ENCODE peak calls at places on chromosomes 3 and 15, in four cellular contexts. W is heart left ventricle, N is cardiac fibroblast, Y is mammary epithelial cell. C is an unnamed sample.

GRCh38 chr3:86993704-86994103 is 2.8 kb upstream of the VGLL3 start:
- DNase-seq in W (no peak), N (peak; percentile 44), Y (no peak), C (peak; percentile 88)

GRCh38 chr3:66255865-66256264 is 35.1 kb downstream of the SLC25A26 start:
- DNase-seq in W (no peak), N (no peak), Y (no peak), C (no peak)

GRCh38 chr3:141421639-141422319 is 53.5 kb downstream of the ZBTB38 start:
- DNase-seq in W (no peak), N (peak; percentile 64), Y (no peak), C (peak; percentile 72)

GRCh38 chr15:74167891-74168331 is 5.6 kb upstream of the ISLR start:
- DNase-seq in W (no peak), N (no peak), Y (no peak), C (no peak)

GRCh38 chr15:35252351-35252865 is 167.3 kb upstream of the NANOGP8 start:
- DNase-seq in W (no peak), N (no peak), Y (no peak), C (no peak)

GRCh38 chr15:78709263-78709882 is 68.4 kb upstream of the CHRNB4 start:
- DNase-seq in W (peak; percentile 60), N (peak; percentile 38), Y (peak; percentile 33), C (peak; percentile 16)

GRCh38 chr3:53254190-53254809 is 1.5 kb downstream of the TKT start:
- DNase-seq in W (no peak), N (no peak), Y (peak; percentile 20), C (no peak)

GRCh38 chr3:175343946-175344345 is 484.8 kb downstream of the NAALADL2 start:
- DNase-seq in W (no peak), N (no peak), Y (no peak), C (no peak)

GRCh38 chr3:43024183-43024865 is 45.2 kb downstream of the GASK1A start:
- DNase-seq in W (no peak), N (no peak), Y (no peak), C (no peak)

GRCh38 chr15:83248151-83248851 is 36.2 kb downstream of the BNC1 start:
- DNase-seq in W (peak; percentile 11), N (peak; percentile 82), Y (peak; percentile 62), C (peak; percentile 74)

GRCh38 chr3:150825916-150826377 is 63.0 kb upstream of the SIAH2 start:
- DNase-seq in W (no peak), N (no peak), Y (no peak), C (no peak)

GRCh38 chr15:40984963-40985362 is 31.7 kb downstream of the CHAC1 start:
- DNase-seq in W (no peak), N (peak; percentile 27), Y (no peak), C (peak; percentile 93)

GRCh38 chr3:37701729-37702128 is 160.0 kb upstream of the CTDSPL start:
- DNase-seq in W (no peak), N (no peak), Y (no peak), C (no peak)

C was measured in astrocyte of the spinal cord.